ENCODE peak calls at places on chromosomes 1 and 21, in six cellular contexts. O is GM23248; D is uterus; X is CD8-positive, alpha-beta memory T cell; B is endothelial cell of umbilical vein; R is breast epithelium. Y is an unnamed sample. For H3K9me3, the result is how much of the 10 kb centered on the place peaks cover.

GRCh38 chr1:10755977-10756521 is 40.4 kb downstream of the CASZ1 start:
- DNase-seq in O (peak), D (peak), X (peak), B (peak), R (no peak), Y (peak)

GRCh38 chr1:3618904-3619671 is 5.7 kb upstream of the TPRG1L start:
- DNase-seq in O (peak), D (peak), X (peak), B (peak), R (peak), Y (peak)

GRCh38 chr1:246291141-246291540 is 215.9 kb downstream of the SMYD3 start:
- DNase-seq in O (no peak), D (no peak), X (no peak), B (no peak), R (no peak), Y (no peak)

GRCh38 chr1:165631403-165632151 is 543 bp downstream of the MGST3 start:
- DNase-seq in O (peak), D (peak), X (peak), B (peak), R (peak), Y (peak)

GRCh38 chr21:35475768-35476167 is 426.7 kb upstream of the RUNX1 start:
- DNase-seq in O (peak), D (no peak), X (no peak), B (peak), R (no peak), Y (peak)

GRCh38 chr1:39158330-39159086 is 46.0 kb upstream of the MACF1 start:
- DNase-seq in O (no peak), D (no peak), X (no peak), B (no peak), R (peak), Y (peak)

GRCh38 chr1:230746617-230747016 is 571 bp upstream of the CAPN9 start:
- DNase-seq in O (no peak), D (no peak), X (no peak), B (no peak), R (no peak), Y (peak)

GRCh38 chr1:103576065-103576464 is 4.7 kb downstream of the AMY2B start:
- DNase-seq in O (peak), D (no peak), X (no peak), B (no peak), R (no peak), Y (peak)

GRCh38 chr1:39849203-39849602 is 34.1 kb downstream of the TRIT1 start:
- DNase-seq in O (no peak), D (no peak), X (no peak), B (no peak), R (no peak), Y (no peak)

GRCh38 chr1:18557621-18558465 is 72.8 kb upstream of the PAX7 start:
- DNase-seq in O (peak), D (no peak), X (no peak), B (no peak), R (no peak), Y (no peak)

GRCh38 chr1:18299441-18300338 is 181.0 kb upstream of the KLHDC7A start:
- DNase-seq in O (peak), D (no peak), X (no peak), B (no peak), R (no peak), Y (no peak)

GRCh38 chr1:218750216-218750970 is 405.3 kb downstream of the TGFB2 start:
- DNase-seq in O (no peak), D (no peak), X (no peak), B (no peak), R (no peak), Y (no peak)

GRCh38 chr1:52918201-52918600 is 3.3 kb downstream of the ECHDC2 start:
- DNase-seq in O (no peak), D (no peak), X (no peak), B (no peak), R (no peak), Y (no peak)

GRCh38 chr1:9655836-9656235 is 4.3 kb downstream of the PIK3CD start:
- DNase-seq in O (no peak), D (no peak), X (no peak), B (no peak), R (no peak), Y (no peak)

GRCh38 chr1:222224576-222224975 is 323.3 kb downstream of the HHIPL2 start:
- DNase-seq in O (peak), D (no peak), X (no peak), B (no peak), R (no peak), Y (peak)

GRCh38 chr1:20666146-20666545 is 5.0 kb upstream of the DDOST start:
- DNase-seq in O (no peak), D (no peak), X (no peak), B (peak), R (no peak), Y (no peak)

GRCh38 chr1:99407018-99407417 is 142.7 kb downstream of the PLPPR4 start:
- DNase-seq in O (peak), D (no peak), X (no peak), B (peak), R (no peak), Y (no peak)

GRCh38 chr21:36065497-36066036 is 4.3 kb upstream of the CBR1 start:
- DNase-seq in O (peak), D (no peak), X (no peak), B (peak), R (no peak), Y (peak)

GRCh38 chr21:40923361-40923760 is 76.4 kb upstream of the DSCAM start:
- DNase-seq in O (no peak), D (no peak), X (no peak), B (no peak), R (peak), Y (no peak)

GRCh38 chr1:2086446-2087082 is 36.4 kb downstream of the PRKCZ start:
- DNase-seq in O (no peak), D (no peak), X (no peak), B (no peak), R (no peak), Y (no peak)

GRCh38 chr1:43444827-43445225 is 8.9 kb downstream of the HYI start:
- DNase-seq in O (no peak), D (peak), X (no peak), B (peak), R (no peak), Y (no peak)

GRCh38 chr1:109216662-109217061 is 2.9 kb downstream of the SARS1 start:
- DNase-seq in O (no peak), D (no peak), X (no peak), B (no peak), R (no peak), Y (no peak)

GRCh38 chr1:54483875-54484437 is 64.1 kb upstream of the ACOT11 start:
- DNase-seq in O (no peak), D (no peak), X (no peak), B (no peak), R (no peak), Y (no peak)

GRCh38 chr1:116891396-116892072 is 18.2 kb upstream of the PTGFRN start:
- DNase-seq in O (no peak), D (peak), X (no peak), B (no peak), R (no peak), Y (no peak)

GRCh38 chr1:109617291-109617801 is 2.1 kb downstream of the GNAT2 start:
- DNase-seq in O (peak), D (no peak), X (no peak), B (peak), R (no peak), Y (peak)

GRCh38 chr1:162578071-162578705 is 16.7 kb downstream of the UAP1 start:
- DNase-seq in O (no peak), D (no peak), X (no peak), B (no peak), R (no peak), Y (no peak)
- H3K9me3 ChIP-seq in O (under half), D (under half), X (under half), B (under half), R (under half), Y (under half)

GRCh38 chr21:46054447-46054846 is 43.5 kb upstream of the COL6A2 start:
- DNase-seq in O (peak), D (no peak), X (no peak), B (no peak), R (no peak), Y (peak)
- H3K9me3 ChIP-seq in O (under half), D (under half), X (under half), B (under half), R (under half), Y (under half)

GRCh38 chr1:82932727-82933126 is 1066.2 kb downstream of the TTLL7 start:
- DNase-seq in O (no peak), D (no peak), X (no peak), B (no peak), R (no peak), Y (no peak)
- H3K9me3 ChIP-seq in O (under half), D (under half), X (under half), B (under half), R (under half), Y (under half)

GRCh38 chr1:171800342-171800741 is 18.9 kb downstream of the METTL13 start:
- DNase-seq in O (peak), D (no peak), X (no peak), B (no peak), R (no peak), Y (no peak)
- H3K9me3 ChIP-seq in O (under half), D (under half), X (under half), B (under half), R (under half), Y (under half)

DNA sequence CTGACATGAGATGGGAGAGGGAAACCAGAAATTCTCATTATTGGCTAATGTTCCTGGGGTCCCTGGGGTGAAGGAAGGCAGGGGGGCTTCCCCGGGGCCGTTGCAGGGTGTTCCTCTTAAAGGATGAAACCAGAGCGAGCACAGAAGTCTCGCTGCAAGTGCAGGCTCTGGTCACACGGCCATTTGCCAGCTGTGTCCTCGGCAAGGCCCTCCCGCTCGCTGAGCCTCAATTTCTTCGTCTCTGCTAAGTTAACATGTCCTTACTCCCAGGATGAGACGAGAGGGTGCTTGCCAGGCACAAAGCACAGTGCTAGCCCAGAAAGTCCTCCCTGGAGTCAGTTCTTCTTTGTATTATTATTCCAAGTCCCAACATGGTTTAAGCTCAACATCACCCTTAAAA is 511.9 kb downstream of the NPHP4 start:
- DNase-seq in O (no peak), D (no peak), X (no peak), B (no peak), R (no peak), Y (no peak)
- H3K9me3 ChIP-seq in O (under half), D (under half), X (under half), B (under half), R (under half), Y (under half)

GRCh38 chr1:50415235-50416149 is 7.8 kb downstream of the DMRTA2 start:
- DNase-seq in O (no peak), D (no peak), X (no peak), B (no peak), R (no peak), Y (no peak)
- H3K9me3 ChIP-seq in O (under half), D (under half), X (under half), B (under half), R (under half), Y (under half)

DNA sequence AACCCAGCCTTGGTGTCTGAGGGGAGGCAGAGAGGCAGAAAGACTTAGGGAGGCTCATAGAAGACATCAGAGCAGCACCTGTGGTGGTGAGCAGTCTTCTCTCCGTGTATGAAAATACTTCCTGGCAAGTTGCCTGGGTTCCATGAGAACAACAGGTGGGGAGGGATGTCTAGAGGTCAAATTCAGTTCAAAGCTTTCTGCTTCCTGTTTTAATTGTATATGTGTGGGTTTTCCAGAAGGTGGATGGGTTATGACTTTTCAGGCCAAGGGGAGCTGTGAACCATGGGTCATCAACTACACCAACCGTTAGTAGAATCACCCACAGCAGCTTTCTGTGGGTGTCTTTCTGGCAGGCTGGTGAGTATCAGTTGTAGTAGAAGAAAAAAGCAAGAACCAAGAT is 4.1 kb upstream of the FCRL2 start:
- DNase-seq in O (no peak), D (no peak), X (no peak), B (no peak), R (no peak), Y (no peak)
- H3K9me3 ChIP-seq in O (under half), D (under half), X (under half), B (under half), R (under half), Y (under half)

GRCh38 chr21:46581780-46582307 is 23.0 kb downstream of the S100B start:
- DNase-seq in O (no peak), D (no peak), X (no peak), B (no peak), R (no peak), Y (no peak)
- H3K9me3 ChIP-seq in O (under half), D (under half), X (under half), B (under half), R (under half), Y (under half)

DNA sequence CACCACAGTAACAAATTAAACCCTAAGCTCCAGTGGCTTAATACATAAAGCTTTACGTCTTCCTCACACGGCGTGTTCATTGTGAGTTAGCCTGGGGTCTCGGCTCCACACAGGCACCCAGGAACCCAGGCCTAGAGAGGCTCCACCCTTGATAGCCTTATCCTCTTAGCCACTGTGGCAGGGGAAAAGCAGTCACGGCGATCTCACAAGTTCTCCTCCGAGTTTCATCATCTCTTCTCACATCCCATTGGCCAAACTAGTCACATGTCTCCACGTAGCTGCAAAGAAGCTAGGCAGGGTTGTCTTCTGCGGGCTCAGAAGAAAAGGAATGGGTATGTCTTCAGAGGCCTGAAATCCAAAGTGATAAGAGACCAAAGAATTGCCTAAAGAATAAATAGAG is 122.3 kb upstream of the GRIK3 start:
- DNase-seq in O (no peak), D (no peak), X (no peak), B (no peak), R (no peak), Y (no peak)
- H3K9me3 ChIP-seq in O (under half), D (under half), X (under half), B (under half), R (under half), Y (under half)

Y was measured in fibroblast of lung.